ENCODE peak calls at places on chromosomes 4 and X, in seven cellular contexts. One of them, this sample, is unnamed.

GRCh38 chr4:128427832-128428366 is 140.3 kb upstream of the PGRMC2 start:
- DNase-seq in GM12865: peak; percentile 14
- DNase-seq in cardiac muscle cell: no peak
- DNase-seq in neural crest cell: no peak
- DNase-seq in activated B cell treated with CpG ODN at 0.5 μM for 24 hours: no peak
- DNase-seq in right atrium auricular region: no peak
- DNase-seq in astrocyte: peak; percentile 84
- DNase-seq in this sample: peak; percentile 88

GRCh38 chrX:68504237-68504636 is 5.4 kb downstream of the YIPF6 start:
- DNase-seq in activated B cell treated with CpG ODN at 0.5 μM for 24 hours: no peak
- DNase-seq in cardiac muscle cell: no peak
- DNase-seq in astrocyte: peak; percentile 77
- DNase-seq in neural crest cell: no peak
- DNase-seq in GM12865: peak; percentile 28
- DNase-seq in right atrium auricular region: no peak
- DNase-seq in this sample: peak; percentile 70

GRCh38 chr4:48640699-48641098 is 139.4 kb downstream of the FRYL start:
- DNase-seq in right atrium auricular region: no peak
- DNase-seq in astrocyte: no peak
- DNase-seq in neural crest cell: no peak
- DNase-seq in cardiac muscle cell: no peak
- DNase-seq in activated B cell treated with CpG ODN at 0.5 μM for 24 hours: no peak
- DNase-seq in GM12865: no peak
- DNase-seq in this sample: no peak

GRCh38 chr4:20416800-20417199 is 165.1 kb downstream of the SLIT2 start:
- DNase-seq in neural crest cell: no peak
- DNase-seq in activated B cell treated with CpG ODN at 0.5 μM for 24 hours: no peak
- DNase-seq in cardiac muscle cell: no peak
- DNase-seq in astrocyte: no peak
- DNase-seq in right atrium auricular region: no peak
- DNase-seq in GM12865: no peak
- DNase-seq in this sample: no peak

GRCh38 chr4:122695226-122695625 is 37.3 kb upstream of the BBS12 start:
- DNase-seq in neural crest cell: no peak
- DNase-seq in astrocyte: no peak
- DNase-seq in right atrium auricular region: no peak
- DNase-seq in cardiac muscle cell: no peak
- DNase-seq in GM12865: no peak
- DNase-seq in activated B cell treated with CpG ODN at 0.5 μM for 24 hours: no peak
- DNase-seq in this sample: no peak

GRCh38 chr4:169120624-169121023 is 110.6 kb upstream of the CBR4 start:
- DNase-seq in activated B cell treated with CpG ODN at 0.5 μM for 24 hours: no peak
- DNase-seq in cardiac muscle cell: no peak
- DNase-seq in neural crest cell: no peak
- DNase-seq in right atrium auricular region: no peak
- DNase-seq in astrocyte: no peak
- DNase-seq in GM12865: no peak
- DNase-seq in this sample: no peak

GRCh38 chr4:53453385-53453784 is 75.9 kb downstream of the FIP1L1 start:
- DNase-seq in GM12865: no peak
- DNase-seq in neural crest cell: no peak
- DNase-seq in activated B cell treated with CpG ODN at 0.5 μM for 24 hours: no peak
- DNase-seq in right atrium auricular region: no peak
- DNase-seq in cardiac muscle cell: no peak
- DNase-seq in astrocyte: no peak
- DNase-seq in this sample: no peak

GRCh38 chr4:98793658-98794057 is 135.2 kb upstream of the TSPAN5 start:
- DNase-seq in neural crest cell: no peak
- DNase-seq in right atrium auricular region: no peak
- DNase-seq in activated B cell treated with CpG ODN at 0.5 μM for 24 hours: no peak
- DNase-seq in GM12865: no peak
- DNase-seq in cardiac muscle cell: no peak
- DNase-seq in astrocyte: no peak
- DNase-seq in this sample: peak; percentile 86

GRCh38 chr4:112704991-112705845 is 68.3 kb downstream of the LARP7 start:
- DNase-seq in cardiac muscle cell: peak; percentile 87
- DNase-seq in activated B cell treated with CpG ODN at 0.5 μM for 24 hours: no peak
- DNase-seq in GM12865: no peak
- DNase-seq in right atrium auricular region: peak; percentile 65
- DNase-seq in neural crest cell: peak; percentile 25
- DNase-seq in astrocyte: peak; percentile 58
- DNase-seq in this sample: peak; percentile 40

GRCh38 chr4:42627887-42628646 is 28.8 kb downstream of the ATP8A1 start:
- DNase-seq in cardiac muscle cell: no peak
- DNase-seq in right atrium auricular region: peak; percentile 88
- DNase-seq in GM12865: peak; percentile 96
- DNase-seq in activated B cell treated with CpG ODN at 0.5 μM for 24 hours: peak; percentile 57
- DNase-seq in neural crest cell: no peak
- DNase-seq in astrocyte: no peak
- DNase-seq in this sample: no peak

GRCh38 chrX:29535212-29536162 is 679.9 kb upstream of the MAGEB2 start:
- DNase-seq in cardiac muscle cell: no peak
- DNase-seq in right atrium auricular region: no peak
- DNase-seq in neural crest cell: no peak
- DNase-seq in activated B cell treated with CpG ODN at 0.5 μM for 24 hours: no peak
- DNase-seq in GM12865: no peak
- DNase-seq in astrocyte: peak; percentile 21
- DNase-seq in this sample: peak; percentile 27

DNA sequence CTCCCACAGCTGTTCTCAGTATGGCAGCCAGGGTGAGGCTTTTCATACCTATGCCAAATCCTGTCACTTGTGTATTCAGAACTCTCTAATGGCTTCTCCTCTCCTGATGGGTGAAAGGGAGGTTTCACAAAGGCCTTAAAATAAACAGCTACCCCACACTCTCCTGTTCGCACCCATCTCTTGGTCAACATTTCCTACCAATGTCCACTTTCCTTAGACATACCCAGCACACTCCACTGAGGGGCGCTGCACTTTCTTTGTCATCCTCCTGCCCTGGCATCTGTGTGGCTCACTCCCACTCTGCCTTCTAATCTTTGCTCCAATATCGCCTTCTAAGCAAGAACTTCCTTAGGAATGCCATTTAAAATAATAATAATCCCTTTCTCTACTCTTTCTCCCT is 313.3 kb downstream of the PPP3CA start:
- DNase-seq in activated B cell treated with CpG ODN at 0.5 μM for 24 hours: no peak
- DNase-seq in cardiac muscle cell: no peak
- DNase-seq in right atrium auricular region: no peak
- DNase-seq in neural crest cell: no peak
- DNase-seq in GM12865: no peak
- DNase-seq in astrocyte: no peak
- DNase-seq in this sample: no peak
- TF ChIP-seq CTCF in activated B cell treated with CpG ODN at 0.5 μM for 24 hours: no peak
- TF ChIP-seq CTCF in cardiac muscle cell: peak; percentile 6
- TF ChIP-seq CTCF in right atrium auricular region: no peak
- TF ChIP-seq CTCF in neural crest cell: no peak
- TF ChIP-seq CTCF in GM12865: no peak
- TF ChIP-seq CTCF in astrocyte: no peak
- TF ChIP-seq CTCF in this sample: no peak

GRCh38 chrX:8010105-8010504 is 82.9 kb upstream of the PNPLA4 start:
- DNase-seq in activated B cell treated with CpG ODN at 0.5 μM for 24 hours: no peak
- DNase-seq in cardiac muscle cell: peak; percentile 25
- DNase-seq in astrocyte: no peak
- DNase-seq in neural crest cell: no peak
- DNase-seq in right atrium auricular region: no peak
- DNase-seq in GM12865: no peak
- DNase-seq in this sample: no peak
- TF ChIP-seq CTCF in activated B cell treated with CpG ODN at 0.5 μM for 24 hours: no peak
- TF ChIP-seq CTCF in cardiac muscle cell: no peak
- TF ChIP-seq CTCF in astrocyte: no peak
- TF ChIP-seq CTCF in neural crest cell: peak; percentile 51
- TF ChIP-seq CTCF in right atrium auricular region: peak; percentile 21
- TF ChIP-seq CTCF in GM12865: no peak
- TF ChIP-seq CTCF in this sample: no peak

DNA sequence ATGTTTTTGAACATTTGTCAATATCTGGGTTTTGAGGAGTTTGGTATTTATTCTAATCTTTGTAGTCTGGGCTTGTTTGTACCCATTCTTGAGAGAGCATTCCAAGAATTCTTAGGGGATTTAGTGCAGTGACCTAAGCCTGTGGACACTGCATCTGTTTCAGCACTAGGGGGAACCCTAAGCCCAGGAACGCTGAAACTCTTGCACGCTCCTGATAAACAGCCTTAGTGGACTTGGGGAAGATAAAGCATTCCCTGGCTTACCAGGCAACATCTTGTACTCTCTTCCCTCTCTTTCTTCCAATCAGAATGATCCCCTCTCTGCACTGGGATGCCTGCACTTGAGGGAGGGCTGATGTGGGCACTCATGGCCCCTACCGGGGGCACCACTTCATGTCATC is 654.9 kb upstream of the HTR2C start:
- DNase-seq in cardiac muscle cell: peak; percentile 76
- DNase-seq in activated B cell treated with CpG ODN at 0.5 μM for 24 hours: no peak
- DNase-seq in right atrium auricular region: no peak
- DNase-seq in neural crest cell: peak; percentile 41
- DNase-seq in astrocyte: peak; percentile 5
- DNase-seq in GM12865: peak; percentile 25
- DNase-seq in this sample: peak; percentile 74
- TF ChIP-seq CTCF in cardiac muscle cell: peak; percentile 68
- TF ChIP-seq CTCF in activated B cell treated with CpG ODN at 0.5 μM for 24 hours: no peak
- TF ChIP-seq CTCF in right atrium auricular region: peak; percentile 25
- TF ChIP-seq CTCF in neural crest cell: peak; percentile 90
- TF ChIP-seq CTCF in astrocyte: peak; percentile 32
- TF ChIP-seq CTCF in GM12865: peak; percentile 35
- TF ChIP-seq CTCF in this sample: peak; percentile 85

GRCh38 chrX:139429913-139430312 is 100.6 kb upstream of the F9 start:
- DNase-seq in right atrium auricular region: no peak
- DNase-seq in GM12865: no peak
- DNase-seq in activated B cell treated with CpG ODN at 0.5 μM for 24 hours: no peak
- DNase-seq in cardiac muscle cell: peak; percentile 2
- DNase-seq in astrocyte: peak; percentile 16
- DNase-seq in neural crest cell: no peak
- DNase-seq in this sample: peak; percentile 14
- TF ChIP-seq CTCF in right atrium auricular region: peak; percentile 30
- TF ChIP-seq CTCF in GM12865: no peak
- TF ChIP-seq CTCF in activated B cell treated with CpG ODN at 0.5 μM for 24 hours: no peak
- TF ChIP-seq CTCF in cardiac muscle cell: no peak
- TF ChIP-seq CTCF in astrocyte: no peak
- TF ChIP-seq CTCF in neural crest cell: peak; percentile 52
- TF ChIP-seq CTCF in this sample: peak; percentile 19

DNA sequence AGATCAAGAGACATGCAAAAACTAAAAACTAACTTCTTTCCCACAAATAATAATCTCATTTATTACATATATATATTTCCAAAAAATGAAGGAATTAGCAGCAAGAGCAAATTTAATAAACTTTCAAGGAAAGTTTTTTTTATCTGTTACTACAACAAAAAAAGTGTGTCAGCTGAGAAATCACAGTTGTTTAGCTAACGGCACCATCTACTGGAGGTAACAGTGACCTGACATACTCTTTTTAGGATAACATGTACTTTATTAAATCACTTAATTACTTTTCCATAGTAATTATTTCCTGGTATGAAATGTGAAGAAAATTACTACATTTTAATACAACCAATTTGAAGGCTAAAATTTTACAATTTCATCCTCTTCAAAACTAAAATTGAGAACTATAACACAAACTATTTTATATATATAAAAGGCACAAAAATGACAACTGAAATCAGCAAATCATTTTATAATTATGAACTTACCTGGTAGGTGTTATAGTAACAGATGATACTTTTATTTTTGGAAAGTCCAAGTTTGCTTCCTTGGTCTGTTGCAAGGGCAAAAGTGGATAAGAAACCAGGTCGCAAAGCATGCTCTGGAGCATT is 9.1 kb downstream of the LAMTOR3 start:
- DNase-seq in GM12865: peak; percentile 52
- DNase-seq in activated B cell treated with CpG ODN at 0.5 μM for 24 hours: no peak
- DNase-seq in neural crest cell: no peak
- DNase-seq in astrocyte: peak; percentile 16
- DNase-seq in right atrium auricular region: no peak
- DNase-seq in cardiac muscle cell: peak; percentile 51
- DNase-seq in this sample: peak; percentile 64
- TF ChIP-seq CTCF in GM12865: peak; percentile 36
- TF ChIP-seq CTCF in activated B cell treated with CpG ODN at 0.5 μM for 24 hours: no peak
- TF ChIP-seq CTCF in neural crest cell: peak; percentile 78
- TF ChIP-seq CTCF in astrocyte: peak; percentile 39
- TF ChIP-seq CTCF in right atrium auricular region: peak; percentile 60
- TF ChIP-seq CTCF in cardiac muscle cell: peak; percentile 40
- TF ChIP-seq CTCF in this sample: peak; percentile 39

GRCh38 chr4:18127030-18127429 is 105.5 kb upstream of the LCORL start:
- DNase-seq in right atrium auricular region: no peak
- DNase-seq in astrocyte: no peak
- DNase-seq in neural crest cell: no peak
- DNase-seq in activated B cell treated with CpG ODN at 0.5 μM for 24 hours: no peak
- DNase-seq in cardiac muscle cell: no peak
- DNase-seq in GM12865: no peak
- DNase-seq in this sample: no peak
- TF ChIP-seq CTCF in right atrium auricular region: no peak
- TF ChIP-seq CTCF in astrocyte: no peak
- TF ChIP-seq CTCF in neural crest cell: no peak
- TF ChIP-seq CTCF in activated B cell treated with CpG ODN at 0.5 μM for 24 hours: no peak
- TF ChIP-seq CTCF in cardiac muscle cell: no peak
- TF ChIP-seq CTCF in GM12865: no peak
- TF ChIP-seq CTCF in this sample: no peak

DNA sequence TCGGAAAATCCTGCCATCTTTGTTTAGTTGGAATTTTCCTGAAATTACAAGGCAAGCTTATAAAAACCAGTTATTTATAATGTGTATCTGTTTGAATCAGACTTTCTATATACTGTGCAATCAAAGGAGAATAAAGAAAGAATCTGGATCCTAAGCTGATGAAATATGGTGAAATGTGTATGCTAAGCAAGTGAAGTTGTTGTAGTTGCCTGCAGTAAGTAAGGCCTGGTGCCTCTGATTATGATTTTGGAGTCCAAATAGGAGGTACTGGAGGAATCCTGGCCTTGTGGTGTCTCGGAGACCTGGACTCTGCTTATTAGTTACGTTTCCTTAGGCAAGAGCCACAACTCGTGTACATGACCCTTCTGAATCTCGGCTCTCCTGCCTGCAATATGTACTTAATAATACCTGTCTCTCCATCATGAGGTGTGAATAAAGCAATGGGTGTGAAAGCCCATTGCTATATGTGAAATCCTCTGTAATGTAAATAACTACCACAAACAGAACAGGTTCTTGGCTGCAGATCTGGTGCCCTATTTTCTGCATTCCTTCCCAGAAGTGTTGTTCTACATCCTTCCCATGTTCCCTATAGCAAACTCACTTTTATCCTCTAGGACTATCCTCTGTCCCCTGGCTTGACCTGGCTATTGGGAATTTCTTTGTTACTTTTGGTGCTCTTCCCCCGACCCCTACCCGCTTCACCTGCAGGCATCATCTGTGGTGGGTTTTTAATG is 13.2 kb upstream of the FREM3 start:
- DNase-seq in activated B cell treated with CpG ODN at 0.5 μM for 24 hours: no peak
- DNase-seq in astrocyte: no peak
- DNase-seq in cardiac muscle cell: no peak
- DNase-seq in GM12865: no peak
- DNase-seq in neural crest cell: no peak
- DNase-seq in right atrium auricular region: no peak
- DNase-seq in this sample: no peak
- TF ChIP-seq CTCF in activated B cell treated with CpG ODN at 0.5 μM for 24 hours: no peak
- TF ChIP-seq CTCF in astrocyte: no peak
- TF ChIP-seq CTCF in cardiac muscle cell: no peak
- TF ChIP-seq CTCF in GM12865: no peak
- TF ChIP-seq CTCF in neural crest cell: no peak
- TF ChIP-seq CTCF in right atrium auricular region: no peak
- TF ChIP-seq CTCF in this sample: no peak